ENCODE peak calls at places on chromosomes 3 and 15, in eight cellular contexts. A is fibroblast of villous mesenchyme, I is OCI-LY7, G is NAMALWA, Z is endothelial cell, D is left ventricle myocardium inferior, H is GM23338, O is kidney tubule cell. W is an unnamed sample.

GRCh38 chr3:24060055-24060454 is 115.0 kb downstream of the NR1D2 start:
- DNase-seq in G (no peak), H (no peak), Z (no peak), I (no peak), O (peak; percentile 42), A (peak; percentile 58), D (no peak), W (no peak)

GRCh38 chr3:8499181-8499611 is 2.4 kb upstream of the LMCD1 start:
- DNase-seq in I (no peak), O (peak; percentile 89), G (no peak), A (no peak), D (no peak), Z (no peak), H (peak; percentile 79), W (no peak)

GRCh38 chr15:89112341-89112971 is 24.2 kb downstream of the ABHD2 start:
- DNase-seq in H (no peak), Z (no peak), O (peak; percentile 65), G (no peak), I (no peak), D (peak; percentile 51), A (no peak), W (no peak)

GRCh38 chr3:177770821-177771220 is 573.5 kb upstream of the TBL1XR1 start:
- DNase-seq in O (peak; percentile 85), H (no peak), Z (no peak), I (no peak), D (no peak), A (no peak), G (no peak), W (no peak)

GRCh38 chr3:45612918-45613602 is 18.5 kb downstream of the LIMD1 start:
- DNase-seq in O (peak; percentile 39), A (peak; percentile 36), Z (no peak), I (peak; percentile 86), H (no peak), G (peak; percentile 89), D (no peak), W (no peak)

GRCh38 chr3:186054481-186055399 is 54.1 kb downstream of the ETV5 start:
- DNase-seq in I (no peak), Z (no peak), O (no peak), D (no peak), G (no peak), A (no peak), H (no peak), W (no peak)

GRCh38 chr3:122353215-122353614 is 28.2 kb downstream of the CSTA start:
- DNase-seq in A (no peak), D (no peak), O (no peak), I (no peak), Z (no peak), G (no peak), H (no peak), W (no peak)

GRCh38 chr3:186815490-186815889 is 9.2 kb upstream of the RFC4 start:
- DNase-seq in I (no peak), G (no peak), A (peak; percentile 72), H (no peak), D (no peak), Z (no peak), O (peak; percentile 81), W (no peak)

GRCh38 chr3:179036226-179036625 is 35.4 kb downstream of the ZMAT3 start:
- DNase-seq in O (no peak), Z (no peak), I (no peak), G (no peak), H (no peak), D (no peak), A (no peak), W (no peak)

GRCh38 chr3:30694148-30694547 is 87.7 kb downstream of the TGFBR2 start:
- DNase-seq in O (no peak), A (no peak), G (no peak), D (no peak), I (no peak), H (no peak), Z (no peak), W (no peak)

GRCh38 chr15:93619597-93619996 is 530.6 kb upstream of the RGMA start:
- DNase-seq in I (no peak), Z (no peak), D (no peak), H (no peak), O (no peak), G (no peak), A (no peak), W (no peak)

GRCh38 chr3:32551496-32551895 is 19.2 kb downstream of the DYNC1LI1 start:
- DNase-seq in H (no peak), A (no peak), O (no peak), D (no peak), G (no peak), Z (no peak), I (no peak), W (no peak)

GRCh38 chr15:68552344-68552743 is 26.4 kb upstream of the CORO2B start:
- DNase-seq in D (no peak), I (no peak), H (no peak), A (no peak), G (no peak), Z (no peak), O (no peak), W (no peak)

GRCh38 chr3:37210230-37210629 is 35.8 kb upstream of the LRRFIP2 start:
- DNase-seq in I (no peak), A (peak; percentile 31), Z (no peak), D (no peak), H (no peak), O (no peak), G (no peak), W (no peak)

GRCh38 chr3:188378786-188379185 is 224.8 kb downstream of the LPP start:
- DNase-seq in Z (no peak), H (no peak), G (no peak), O (no peak), I (no peak), A (no peak), D (no peak), W (no peak)

W was measured in esophagus squamous epithelium.